ENCODE peak calls at places on chromosomes 2 and 18, in ten cellular contexts. C is choroid plexus epithelial cell; G is IMR-90; U is ovary; P is GM06990; N is CD8-positive, alpha-beta T cell; Q is epithelial cell of esophagus; B is HL-60; X is uterus; L is left lung. A is an unnamed sample.

GRCh38 chr2:120346667-120347358 is 877 bp downstream of the INHBB start:
- DNase-seq in C (peak), G (peak), U (peak), P (no peak), N (no peak), Q (peak), B (no peak), X (no peak), L (no peak), A (peak)

GRCh38 chr2:148666555-148666954 is 22.0 kb downstream of the EPC2 start:
- DNase-seq in C (no peak), G (no peak), U (no peak), P (no peak), N (no peak), Q (peak), B (no peak), X (no peak), L (no peak), A (no peak)

GRCh38 chr2:74499269-74499939 is at the start of gene LBX2:
- DNase-seq in C (no peak), G (no peak), U (no peak), P (no peak), N (no peak), Q (no peak), B (no peak), X (no peak), L (no peak), A (peak)

GRCh38 chr2:113219889-113220641 is 46.3 kb downstream of the PSD4 start:
- DNase-seq in C (peak), G (peak), U (no peak), P (no peak), N (no peak), Q (peak), B (no peak), X (no peak), L (peak), A (peak)

GRCh38 chr2:25814681-25815080 is 63.6 kb downstream of the ASXL2 start:
- DNase-seq in C (no peak), G (peak), U (no peak), P (no peak), N (no peak), Q (peak), B (no peak), X (no peak), L (no peak), A (no peak)

GRCh38 chr2:174342600-174343342 is 8.0 kb downstream of the SP9 start:
- DNase-seq in C (no peak), G (no peak), U (no peak), P (peak), N (no peak), Q (no peak), B (no peak), X (no peak), L (no peak), A (no peak)

GRCh38 chr2:153872311-153873061 is 764 bp downstream of the GALNT13 start:
- DNase-seq in C (no peak), G (no peak), U (peak), P (no peak), N (no peak), Q (no peak), B (no peak), X (no peak), L (no peak), A (no peak)

GRCh38 chr2:192254444-192254843 is 59.7 kb upstream of the TMEFF2 start:
- DNase-seq in C (no peak), G (no peak), U (no peak), P (no peak), N (no peak), Q (no peak), B (no peak), X (no peak), L (no peak), A (no peak)

GRCh38 chr18:73316513-73316912 is 448.7 kb upstream of the NETO1 start:
- DNase-seq in C (peak), G (peak), U (no peak), P (no peak), N (no peak), Q (peak), B (no peak), X (no peak), L (no peak), A (peak)

GRCh38 chr2:99619211-99619610 is 129.4 kb upstream of the REV1 start:
- DNase-seq in C (no peak), G (no peak), U (no peak), P (no peak), N (no peak), Q (no peak), B (no peak), X (no peak), L (no peak), A (no peak)

GRCh38 chr2:98118161-98118560 is 31.2 kb downstream of the VWA3B start:
- DNase-seq in C (peak), G (peak), U (no peak), P (no peak), N (no peak), Q (peak), B (no peak), X (no peak), L (no peak), A (peak)

GRCh38 chr2:62234755-62235655 is 39.1 kb downstream of the B3GNT2 start:
- DNase-seq in C (no peak), G (no peak), U (no peak), P (no peak), N (no peak), Q (no peak), B (no peak), X (no peak), L (no peak), A (no peak)

GRCh38 chr2:10717630-10718029 is 3.8 kb upstream of the ATP6V1C2 start:
- DNase-seq in C (peak), G (peak), U (no peak), P (no peak), N (no peak), Q (peak), B (no peak), X (no peak), L (no peak), A (peak)

GRCh38 chr2:168805615-168806014 is 3.2 kb downstream of the NOSTRIN start:
- DNase-seq in C (no peak), G (no peak), U (no peak), P (no peak), N (no peak), Q (no peak), B (no peak), X (no peak), L (no peak), A (no peak)

GRCh38 chr2:240782886-240783818 is 36.9 kb downstream of the KIF1A start:
- DNase-seq in C (no peak), G (no peak), U (peak), P (no peak), N (no peak), Q (no peak), B (no peak), X (no peak), L (no peak), A (no peak)

GRCh38 chr2:23690421-23691105 is 236.4 kb downstream of the ATAD2B start:
- DNase-seq in C (no peak), G (no peak), U (no peak), P (no peak), N (no peak), Q (no peak), B (no peak), X (no peak), L (no peak), A (no peak)

GRCh38 chr2:200615247-200615646 is 29.4 kb downstream of the AOX1 start:
- DNase-seq in C (peak), G (peak), U (no peak), P (no peak), N (no peak), Q (peak), B (peak), X (no peak), L (no peak), A (peak)

GRCh38 chr2:70767094-70767698 is 804 bp downstream of the ADD2 start:
- DNase-seq in C (no peak), G (no peak), U (no peak), P (peak), N (no peak), Q (no peak), B (no peak), X (no peak), L (no peak), A (no peak)

GRCh38 chr2:26412091-26412673 is 10.5 kb downstream of the DRC1 start:
- DNase-seq in C (peak), G (no peak), U (no peak), P (peak), N (no peak), Q (no peak), B (peak), X (no peak), L (no peak), A (peak)

GRCh38 chr2:178266445-178266844 is 72.1 kb downstream of the OSBPL6 start:
- DNase-seq in C (no peak), G (no peak), U (no peak), P (no peak), N (no peak), Q (no peak), B (no peak), X (no peak), L (no peak), A (no peak)

GRCh38 chr2:168583710-168584521 is 127.8 kb downstream of the CERS6 start:
- DNase-seq in C (peak), G (peak), U (no peak), P (no peak), N (no peak), Q (peak), B (no peak), X (peak), L (no peak), A (peak)

GRCh38 chr2:187078297-187078696 is 229.3 kb upstream of the ZSWIM2 start:
- DNase-seq in C (peak), G (peak), U (no peak), P (no peak), N (no peak), Q (peak), B (no peak), X (no peak), L (no peak), A (peak)

GRCh38 chr2:205708231-205708631 is 25.9 kb downstream of the NRP2 start:
- DNase-seq in C (peak), G (peak), U (peak), P (no peak), N (no peak), Q (no peak), B (no peak), X (no peak), L (no peak), A (peak)

GRCh38 chr2:61662990-61663389 is 124.8 kb upstream of the XPO1 start:
- DNase-seq in C (no peak), G (no peak), U (no peak), P (no peak), N (no peak), Q (peak), B (no peak), X (no peak), L (no peak), A (no peak)

GRCh38 chr2:24722141-24722790 is 70.9 kb downstream of the PTRHD1 start:
- DNase-seq in C (no peak), G (no peak), U (no peak), P (no peak), N (no peak), Q (no peak), B (no peak), X (no peak), L (no peak), A (peak)

GRCh38 chr2:63124209-63124608 is 73.6 kb downstream of the OTX1 start:
- DNase-seq in C (no peak), G (no peak), U (no peak), P (peak), N (no peak), Q (peak), B (peak), X (no peak), L (no peak), A (no peak)

GRCh38 chr2:62293490-62294212 is 97.7 kb downstream of the B3GNT2 start:
- DNase-seq in C (peak), G (no peak), U (peak), P (peak), N (no peak), Q (peak), B (no peak), X (peak), L (peak), A (peak)

GRCh38 chr2:147133273-147133901 is 711.4 kb upstream of the ACVR2A start:
- DNase-seq in C (no peak), G (no peak), U (no peak), P (no peak), N (no peak), Q (no peak), B (no peak), X (no peak), L (no peak), A (no peak)

GRCh38 chr2:41840702-41841551 is 206.9 kb upstream of the PKDCC start:
- DNase-seq in C (peak), G (peak), U (peak), P (peak), N (peak), Q (peak), B (peak), X (peak), L (peak), A (peak)

GRCh38 chr2:53620961-53621360 is 146.6 kb upstream of the CHAC2 start:
- DNase-seq in C (no peak), G (peak), U (no peak), P (no peak), N (no peak), Q (no peak), B (no peak), X (no peak), L (no peak), A (no peak)

GRCh38 chr2:144471316-144472045 is 48.4 kb downstream of the ZEB2 start:
- DNase-seq in C (no peak), G (no peak), U (no peak), P (peak), N (no peak), Q (no peak), B (no peak), X (no peak), L (no peak), A (no peak)

GRCh38 chr2:17311771-17312511 is 206.3 kb downstream of the RAD51AP2 start:
- DNase-seq in C (no peak), G (no peak), U (no peak), P (no peak), N (no peak), Q (no peak), B (no peak), X (no peak), L (no peak), A (no peak)

GRCh38 chr2:17309741-17310339 is 208.4 kb downstream of the RAD51AP2 start:
- DNase-seq in C (peak), G (peak), U (no peak), P (peak), N (no peak), Q (peak), B (peak), X (no peak), L (no peak), A (peak)

GRCh38 chr2:17306706-17307105 is 211.5 kb downstream of the RAD51AP2 start:
- DNase-seq in C (peak), G (peak), U (no peak), P (no peak), N (no peak), Q (no peak), B (no peak), X (no peak), L (no peak), A (no peak)

GRCh38 chr2:17311104-17311619 is 207.1 kb downstream of the RAD51AP2 start:
- DNase-seq in C (no peak), G (no peak), U (no peak), P (no peak), N (no peak), Q (no peak), B (no peak), X (no peak), L (no peak), A (no peak)

DNA sequence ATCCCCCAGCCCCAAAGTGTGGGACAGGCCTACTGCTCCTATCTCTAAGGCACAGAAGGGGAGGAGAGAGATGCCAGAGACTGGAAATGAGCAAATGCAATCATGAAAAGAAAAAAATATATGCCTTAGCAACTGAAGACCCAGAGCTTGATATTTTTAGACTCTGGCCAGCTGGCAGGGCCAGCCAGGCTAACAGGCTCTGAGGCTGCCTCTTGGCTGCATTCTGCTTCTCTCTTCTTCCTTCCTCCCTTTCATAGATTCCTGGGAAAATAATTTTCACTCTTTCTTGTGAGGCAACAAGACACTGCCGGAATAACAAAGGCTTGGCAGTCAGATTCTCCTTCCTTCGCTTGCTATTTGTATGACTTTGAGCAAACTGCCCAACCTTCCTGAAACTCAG is 209.1 kb downstream of the RAD51AP2 start:
- DNase-seq in C (no peak), G (no peak), U (no peak), P (no peak), N (no peak), Q (no peak), B (no peak), X (no peak), L (no peak), A (no peak)
- H3K4me3 ChIP-seq in C (no peak), G (no peak), U (no peak), P (no peak), N (no peak), Q (no peak), B (no peak), X (no peak), L (no peak), A (no peak)

GRCh38 chr18:27298215-27298804 is 113.2 kb upstream of the CHST9 start:
- DNase-seq in C (no peak), G (no peak), U (no peak), P (no peak), N (no peak), Q (peak), B (no peak), X (no peak), L (no peak), A (no peak)
- TF ChIP-seq CTCF in C (no peak), G (no peak), U (no peak), P (peak), N (no peak), Q (peak), B (no peak), X (no peak), L (peak), A (no peak)

DNA sequence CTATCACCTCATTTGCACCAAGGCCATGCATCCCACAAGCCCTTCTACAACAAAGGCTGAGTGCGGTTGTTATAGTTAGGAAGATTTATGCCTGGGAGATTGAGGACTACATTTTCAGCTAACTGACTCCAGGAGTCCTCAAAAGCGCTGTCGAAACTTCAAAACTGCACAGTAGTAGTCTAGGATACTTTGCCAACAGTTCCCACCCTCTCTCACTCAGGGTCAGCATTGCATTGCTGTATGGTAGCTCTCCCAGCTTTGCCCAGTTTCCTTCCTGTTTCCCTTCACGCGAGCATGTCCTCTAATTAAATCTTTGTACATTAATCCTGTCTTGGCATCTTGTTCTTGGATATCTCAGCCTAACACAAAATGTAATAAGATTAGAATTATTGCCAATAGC is 420.6 kb upstream of the UBE2E3 start:
- DNase-seq in C (peak), G (no peak), U (no peak), P (no peak), N (no peak), Q (no peak), B (no peak), X (no peak), L (no peak), A (no peak)
- H3K4me3 ChIP-seq in C (no peak), G (no peak), U (no peak), P (no peak), N (no peak), Q (no peak), B (no peak), X (no peak), L (no peak), A (no peak)

DNA sequence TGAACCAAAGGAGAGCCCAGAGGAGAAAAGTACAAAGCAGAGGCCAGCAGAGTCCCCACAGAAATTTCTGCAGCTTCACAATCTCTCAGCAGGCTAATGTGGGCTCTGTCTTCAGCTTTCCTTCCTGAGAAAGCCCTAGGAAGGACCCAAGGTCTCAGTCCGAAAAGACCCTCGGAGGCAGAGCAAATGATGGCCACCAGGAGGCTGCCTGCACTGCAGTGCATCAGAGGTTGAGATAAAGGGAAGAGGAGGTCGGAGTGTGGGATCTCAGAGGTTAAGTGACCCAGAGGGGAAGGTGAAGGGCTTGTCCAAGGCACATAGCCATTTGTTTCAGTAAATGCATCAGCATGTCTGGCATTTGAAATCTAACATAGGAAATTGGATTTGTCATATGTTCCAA is 299.1 kb upstream of the SLC14A2 start:
- DNase-seq in C (no peak), G (no peak), U (no peak), P (no peak), N (no peak), Q (no peak), B (no peak), X (no peak), L (no peak), A (no peak)
- TF ChIP-seq CTCF in C (no peak), G (no peak), U (no peak), P (no peak), N (no peak), Q (no peak), B (no peak), X (no peak), L (no peak), A (no peak)

GRCh38 chr2:132416996-132417395 is 391 bp downstream of the GPR39 start:
- DNase-seq in C (no peak), G (no peak), U (no peak), P (no peak), N (no peak), Q (no peak), B (no peak), X (no peak), L (no peak), A (no peak)
- H3K4me3 ChIP-seq in C (peak), G (no peak), U (no peak), P (no peak), N (no peak), Q (peak), B (no peak), X (no peak), L (no peak), A (no peak)

GRCh38 chr2:234528410-234529150 is 31.7 kb upstream of the ARL4C start:
- DNase-seq in C (no peak), G (no peak), U (no peak), P (no peak), N (no peak), Q (no peak), B (no peak), X (no peak), L (no peak), A (no peak)
- TF ChIP-seq CTCF in C (no peak), G (no peak), U (no peak), P (no peak), N (no peak), Q (no peak), B (no peak), X (no peak), L (no peak), A (no peak)